ENCODE peak calls at places on chromosomes 12 and 14, in seven cellular contexts. I is suprapubic skin; E is breast epithelium; R is GM12878; J is sigmoid colon; M is CD8-positive, alpha-beta memory T cell; B is CD8-positive, alpha-beta T cell. K is an unnamed sample.

GRCh38 chr14:29453045-29453444 is 474.6 kb downstream of the PRKD1 start:
- DNase-seq in I (no peak), E (no peak), R (no peak), J (no peak), M (no peak), B (no peak), K (no peak)

GRCh38 chr12:20234474-20234873 is 133.9 kb upstream of the PDE3A start:
- DNase-seq in I (no peak), E (no peak), R (no peak), J (no peak), M (no peak), B (no peak), K (no peak)

GRCh38 chr12:93766802-93767523 is 89.8 kb downstream of the CRADD start:
- DNase-seq in I (no peak), E (no peak), R (no peak), J (peak), M (no peak), B (peak), K (no peak)

GRCh38 chr12:113870035-113870434 is 96.1 kb downstream of the RBM19 start:
- DNase-seq in I (no peak), E (no peak), R (no peak), J (no peak), M (no peak), B (no peak), K (no peak)

GRCh38 chr14:23525611-23526010 is 26.0 kb downstream of the ZFHX2 start:
- DNase-seq in I (no peak), E (no peak), R (no peak), J (no peak), M (no peak), B (no peak), K (no peak)

GRCh38 chr14:104735830-104736642 is 12.0 kb downstream of the ADSS1 start:
- DNase-seq in I (peak), E (peak), R (no peak), J (peak), M (no peak), B (no peak), K (no peak)

GRCh38 chr12:29640589-29641345 is 143.0 kb downstream of the TMTC1 start:
- DNase-seq in I (no peak), E (no peak), R (no peak), J (no peak), M (no peak), B (no peak), K (no peak)

GRCh38 chr12:107442593-107442992 is 243.0 kb upstream of the PWP1 start:
- DNase-seq in I (no peak), E (no peak), R (no peak), J (no peak), M (no peak), B (no peak), K (no peak)

GRCh38 chr12:109596418-109597244 is 23.0 kb downstream of the MVK start:
- DNase-seq in I (no peak), E (no peak), R (no peak), J (no peak), M (no peak), B (no peak), K (no peak)

GRCh38 chr14:56887211-56887610 is 76.9 kb upstream of the OTX2 start:
- DNase-seq in I (no peak), E (no peak), R (no peak), J (no peak), M (no peak), B (no peak), K (no peak)

GRCh38 chr12:125263385-125263784 is 198.2 kb downstream of the AACS start:
- DNase-seq in I (no peak), E (no peak), R (no peak), J (no peak), M (no peak), B (no peak), K (no peak)

GRCh38 chr14:65000868-65001600 is 14.3 kb downstream of the FNTB start:
- DNase-seq in I (no peak), E (no peak), R (no peak), J (no peak), M (no peak), B (no peak), K (no peak)

GRCh38 chr12:9813821-9814798 is 13.2 kb upstream of the KLRF1 start:
- DNase-seq in I (peak), E (peak), R (peak), J (peak), M (peak), B (peak), K (peak)

GRCh38 chr14:73610692-73611091 is 1.6 kb upstream of the ACOT6 start:
- DNase-seq in I (no peak), E (no peak), R (no peak), J (no peak), M (no peak), B (no peak), K (no peak)

GRCh38 chr14:74249433-74250375 is 10.5 kb downstream of the VSX2 start:
- DNase-seq in I (no peak), E (no peak), R (no peak), J (no peak), M (no peak), B (no peak), K (no peak)

GRCh38 chr12:53219116-53219955 is 12.3 kb upstream of the ITGB7 start:
- DNase-seq in I (no peak), E (no peak), R (no peak), J (no peak), M (peak), B (no peak), K (no peak)

GRCh38 chr12:123126294-123127144 is 24.4 kb downstream of the PITPNM2 start:
- DNase-seq in I (no peak), E (no peak), R (no peak), J (peak), M (no peak), B (no peak), K (no peak)

GRCh38 chr12:19002192-19002591 is 127.3 kb upstream of the PLEKHA5 start:
- DNase-seq in I (no peak), E (no peak), R (no peak), J (no peak), M (no peak), B (no peak), K (no peak)

GRCh38 chr14:96762650-96763049 is 34.5 kb upstream of the VRK1 start:
- DNase-seq in I (no peak), E (no peak), R (peak), J (no peak), M (no peak), B (peak), K (peak)

GRCh38 chr12:48985475-48985897 is 7.4 kb downstream of the WNT1 start:
- DNase-seq in I (no peak), E (no peak), R (no peak), J (no peak), M (no peak), B (no peak), K (no peak)

GRCh38 chr12:101823891-101824290 is 6.9 kb downstream of the GNPTAB start:
- DNase-seq in I (peak), E (peak), R (no peak), J (peak), M (peak), B (peak), K (peak)

GRCh38 chr12:11540156-11540555 is 109.3 kb upstream of the ETV6 start:
- DNase-seq in I (no peak), E (no peak), R (no peak), J (no peak), M (no peak), B (no peak), K (no peak)

GRCh38 chr14:59274991-59275391 is 86.5 kb downstream of the DAAM1 start:
- DNase-seq in I (no peak), E (no peak), R (peak), J (no peak), M (no peak), B (no peak), K (peak)

GRCh38 chr14:58637040-58637390 is 747 bp upstream of the DACT1 start:
- DNase-seq in I (peak), E (no peak), R (no peak), J (peak), M (no peak), B (no peak), K (no peak)

DNA sequence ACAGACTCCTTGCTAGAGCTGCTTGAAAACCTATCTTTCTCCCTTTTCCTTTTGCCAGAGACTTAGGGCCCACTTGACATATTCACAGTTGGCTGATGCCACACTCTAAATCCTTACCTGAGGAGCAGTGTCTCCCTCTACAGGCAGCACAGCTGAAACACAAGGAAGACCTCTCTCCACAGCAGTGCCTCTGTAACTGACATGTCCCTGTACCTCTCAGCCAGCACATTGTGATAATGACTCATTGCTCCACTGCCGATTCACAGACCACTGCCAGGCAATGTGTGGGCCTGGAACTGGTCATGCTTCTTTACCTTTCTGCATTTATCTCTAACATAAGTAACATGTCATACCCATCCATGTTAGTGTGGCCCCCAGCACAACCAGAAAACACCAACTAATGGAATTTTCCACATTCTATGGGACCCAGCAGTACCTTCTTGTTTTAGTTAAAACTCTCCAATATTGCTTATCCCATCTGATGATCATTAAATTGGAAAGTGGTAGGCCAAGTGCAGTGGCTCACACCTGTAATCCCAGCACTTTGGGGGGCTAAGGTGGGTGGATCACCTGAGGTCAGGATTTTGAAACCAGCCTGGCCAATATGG is 56.5 kb downstream of the GTF2A1 start:
- DNase-seq in I (no peak), E (no peak), R (peak), J (no peak), M (no peak), B (peak), K (peak)
- H3K27ac ChIP-seq in I (no peak), E (no peak), R (no peak), J (no peak), M (no peak), B (no peak), K (no peak)

DNA sequence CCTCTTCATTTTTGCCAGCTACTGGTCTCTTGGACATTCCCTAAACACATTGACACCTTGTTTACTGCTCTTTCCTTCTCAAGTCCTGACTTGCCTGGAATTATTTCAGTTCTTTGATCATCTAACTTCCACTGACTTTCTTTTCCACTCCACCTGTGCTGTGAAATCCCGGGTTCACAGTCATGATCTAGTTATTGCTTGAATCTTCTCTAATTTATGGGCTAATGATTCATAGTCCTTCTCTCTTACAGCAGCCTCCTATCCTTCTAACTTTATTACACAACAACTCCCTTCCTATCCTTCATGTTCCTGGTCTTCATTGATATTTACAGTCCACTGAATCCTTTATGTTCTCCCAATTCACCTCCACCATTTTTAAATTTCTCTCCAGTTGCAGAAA is 260.1 kb downstream of the C12orf75 start:
- DNase-seq in I (no peak), E (no peak), R (no peak), J (no peak), M (no peak), B (no peak), K (no peak)
- H3K27ac ChIP-seq in I (no peak), E (no peak), R (no peak), J (no peak), M (no peak), B (no peak), K (no peak)

GRCh38 chr12:57473886-57474285 is 5.8 kb downstream of the ARHGAP9 start:
- DNase-seq in I (no peak), E (no peak), R (no peak), J (no peak), M (no peak), B (no peak), K (no peak)

GRCh38 chr12:57476162-57476992 is 3.3 kb downstream of the ARHGAP9 start:
- DNase-seq in I (no peak), E (no peak), R (no peak), J (no peak), M (peak), B (peak), K (peak)

GRCh38 chr12:57474862-57475261 is 4.8 kb downstream of the ARHGAP9 start:
- DNase-seq in I (no peak), E (no peak), R (no peak), J (no peak), M (no peak), B (no peak), K (no peak)

GRCh38 chr12:57474430-57474829 is 5.2 kb downstream of the ARHGAP9 start:
- DNase-seq in I (no peak), E (no peak), R (no peak), J (no peak), M (no peak), B (no peak), K (no peak)

DNA sequence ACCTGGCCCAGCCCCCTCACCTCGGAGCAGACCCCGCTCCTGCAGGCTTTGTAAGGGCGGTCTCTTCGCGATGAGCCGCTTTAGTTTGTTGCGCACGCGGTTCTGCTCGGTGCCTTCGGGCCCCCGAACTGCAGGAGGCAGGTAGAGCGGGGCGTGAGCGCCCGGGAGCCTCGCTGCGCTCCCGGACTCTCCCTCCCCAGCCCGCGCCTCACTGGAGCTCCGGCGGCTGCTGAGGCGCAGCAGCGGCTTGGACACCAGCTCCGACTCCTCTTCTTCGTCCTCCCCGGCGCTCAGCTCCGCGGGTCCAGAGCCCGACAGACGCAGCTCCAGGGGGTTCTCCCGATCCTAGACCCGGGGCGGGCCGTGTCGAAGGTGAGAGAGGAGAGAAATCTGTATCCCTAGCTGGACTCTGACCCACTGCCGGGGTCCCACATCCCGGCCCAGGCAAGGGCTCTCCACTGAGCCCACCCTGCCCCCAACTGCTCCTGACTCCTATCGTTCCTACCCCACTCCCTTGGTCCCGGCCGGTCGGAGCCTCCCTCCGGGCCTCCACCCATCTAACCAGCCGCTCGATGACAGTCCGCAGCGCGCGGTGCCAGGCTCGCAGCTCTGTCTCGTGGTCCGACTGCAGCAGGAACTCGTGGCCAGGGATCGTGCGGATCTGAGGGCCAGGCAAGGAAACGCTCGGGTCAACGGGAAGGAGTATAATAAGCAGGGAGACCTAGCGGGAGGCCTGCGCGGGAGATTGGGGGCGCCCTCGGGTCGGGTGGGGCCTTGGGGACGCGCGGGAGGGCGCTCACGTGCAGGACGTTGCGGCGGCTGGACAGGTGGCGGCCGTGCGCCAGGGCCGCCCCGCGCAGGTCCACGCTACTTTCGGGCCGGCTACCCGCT is 4.2 kb downstream of the ARHGAP9 start:
- DNase-seq in I (no peak), E (no peak), R (no peak), J (peak), M (no peak), B (peak), K (no peak)
- H3K27ac ChIP-seq in I (no peak), E (no peak), R (peak), J (no peak), M (peak), B (peak), K (no peak)

GRCh38 chr12:80038062-80038560 is 61.2 kb upstream of the OTOGL start:
- DNase-seq in I (no peak), E (no peak), R (no peak), J (no peak), M (no peak), B (no peak), K (no peak)

GRCh38 chr12:80033457-80033856 is 65.9 kb upstream of the OTOGL start:
- DNase-seq in I (no peak), E (no peak), R (no peak), J (no peak), M (no peak), B (no peak), K (no peak)

GRCh38 chr12:80031229-80031628 is 68.1 kb upstream of the OTOGL start:
- DNase-seq in I (no peak), E (no peak), R (no peak), J (no peak), M (no peak), B (no peak), K (no peak)

GRCh38 chr12:80032967-80033366 is 66.4 kb upstream of the OTOGL start:
- DNase-seq in I (no peak), E (no peak), R (no peak), J (no peak), M (no peak), B (no peak), K (no peak)
- H3K27ac ChIP-seq in I (no peak), E (peak), R (no peak), J (peak), M (no peak), B (no peak), K (no peak)

GRCh38 chr14:81517798-81518398 is 15.8 kb downstream of the SEL1L start:
- DNase-seq in I (no peak), E (peak), R (no peak), J (peak), M (no peak), B (no peak), K (no peak)
- H3K27ac ChIP-seq in I (no peak), E (peak), R (no peak), J (peak), M (no peak), B (no peak), K (no peak)

GRCh38 chr14:68518910-68519686 is 273.8 kb downstream of the ZFP36L1 start:
- DNase-seq in I (no peak), E (no peak), R (no peak), J (no peak), M (no peak), B (no peak), K (no peak)
- H3K27ac ChIP-seq in I (peak), E (peak), R (no peak), J (peak), M (no peak), B (no peak), K (peak)

GRCh38 chr12:116392061-116392460 is 114.6 kb upstream of the MED13L start:
- DNase-seq in I (no peak), E (no peak), R (no peak), J (no peak), M (no peak), B (no peak), K (no peak)

GRCh38 chr12:116395381-116395780 is 117.9 kb upstream of the MED13L start:
- DNase-seq in I (no peak), E (no peak), R (no peak), J (no peak), M (no peak), B (no peak), K (no peak)

GRCh38 chr12:116391501-116391900 is 114.0 kb upstream of the MED13L start:
- DNase-seq in I (no peak), E (no peak), R (no peak), J (no peak), M (no peak), B (no peak), K (no peak)

GRCh38 chr12:116397148-116397547 is 119.7 kb upstream of the MED13L start:
- DNase-seq in I (no peak), E (no peak), R (no peak), J (no peak), M (no peak), B (no peak), K (no peak)

DNA sequence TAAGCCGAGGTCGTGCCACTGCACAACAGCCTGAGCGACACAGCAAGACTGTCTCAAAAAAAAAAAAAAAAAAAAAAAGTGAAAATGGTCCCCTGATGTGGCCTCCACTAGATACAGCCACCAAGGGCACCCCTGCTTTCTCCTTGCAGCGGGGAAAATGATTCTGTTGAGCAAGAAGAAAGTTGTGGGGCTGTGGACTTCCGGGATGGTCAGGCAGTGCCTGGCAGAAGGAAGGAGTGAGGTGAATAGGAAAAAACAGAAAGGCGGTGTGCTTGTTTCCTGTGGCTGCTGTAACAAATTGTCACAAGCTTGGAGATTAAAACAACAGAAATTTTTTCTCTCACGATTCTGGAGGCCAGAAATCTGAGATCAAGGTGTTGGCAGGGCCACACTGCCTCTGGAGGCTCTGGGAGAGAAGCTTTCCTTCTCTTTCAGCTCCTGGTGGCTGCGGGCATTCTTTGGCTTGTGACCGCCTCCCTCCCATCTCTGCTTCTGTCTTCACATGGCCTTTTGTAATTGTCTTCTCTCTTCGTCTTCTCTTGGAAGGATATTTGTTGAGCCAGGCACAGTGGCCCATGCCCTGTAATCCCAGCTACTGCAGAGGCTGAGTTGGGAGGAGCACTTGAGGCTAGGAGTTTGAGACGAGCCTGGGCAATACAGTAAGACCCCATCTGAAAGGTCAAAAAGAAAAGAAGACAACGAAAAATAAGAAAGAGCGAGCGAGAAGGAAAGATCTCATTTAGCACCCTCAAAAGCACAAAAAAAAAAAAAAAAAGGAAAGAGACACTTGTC is 116.6 kb upstream of the MED13L start:
- DNase-seq in I (no peak), E (no peak), R (no peak), J (no peak), M (no peak), B (no peak), K (no peak)
- H3K27ac ChIP-seq in I (no peak), E (no peak), R (no peak), J (no peak), M (no peak), B (no peak), K (no peak)

GRCh38 chr12:54865683-54866324 is 11.5 kb downstream of the MUCL1 start:
- DNase-seq in I (no peak), E (no peak), R (no peak), J (no peak), M (no peak), B (no peak), K (no peak)
- H3K27ac ChIP-seq in I (no peak), E (no peak), R (no peak), J (no peak), M (no peak), B (no peak), K (no peak)